ENCODE peak calls at places on chromosomes 6 and 20, in seven cellular contexts. E is tibial nerve, D is uterus, U is A549, N is suprapubic skin, H is body of pancreas, M is IMR-90. B is an unnamed sample.
A peak's percentile ranks its signal among the peaks of the same experiment; 100 is the strongest.

GRCh38 chr20:24775966-24776365 is 173.1 kb upstream of the CST7 start:
- DNase-seq in U (no peak), E (no peak), H (no peak), D (no peak), N (no peak), M (no peak), B (no peak)

GRCh38 chr6:130457605-130458004 is 91.8 kb downstream of the TMEM200A start:
- DNase-seq in E (no peak), D (no peak), H (no peak), N (no peak), M (no peak), U (no peak), B (no peak)

GRCh38 chr6:29760328-29760727 is 37.1 kb downstream of the HLA-F start:
- DNase-seq in U (no peak), D (no peak), M (no peak), E (no peak), N (no peak), H (no peak), B (no peak)

GRCh38 chr6:31568537-31568961 is 3.5 kb upstream of the LTA start:
- DNase-seq in H (no peak), M (no peak), U (no peak), E (no peak), D (no peak), N (no peak), B (peak; percentile 78)

GRCh38 chr6:37083243-37084138 is 78.0 kb downstream of the FGD2 start:
- DNase-seq in M (peak; percentile 69), D (peak; percentile 94), U (no peak), N (peak; percentile 79), H (peak; percentile 54), E (peak; percentile 44), B (peak; percentile 66)

GRCh38 chr6:90385914-90386313 is 89.3 kb upstream of the BACH2 start:
- DNase-seq in M (no peak), H (no peak), U (no peak), E (no peak), D (no peak), N (no peak), B (no peak)

GRCh38 chr6:45997875-45998506 is 17.7 kb downstream of the CLIC5 start:
- DNase-seq in E (no peak), D (no peak), N (no peak), M (no peak), H (no peak), U (no peak), B (no peak)

GRCh38 chr6:116239256-116239655 is 14.6 kb downstream of the TSPYL4 start:
- DNase-seq in U (no peak), E (no peak), H (no peak), M (no peak), N (no peak), D (no peak), B (no peak)

GRCh38 chr20:35871311-35871771 is 83.0 kb downstream of the SCAND1 start:
- DNase-seq in N (no peak), U (no peak), M (peak; percentile 51), H (no peak), D (peak; percentile 33), E (peak; percentile 23), B (no peak)

GRCh38 chr20:24782221-24782620 is 166.8 kb upstream of the CST7 start:
- DNase-seq in E (no peak), N (peak; percentile 42), H (peak; percentile 3), M (no peak), U (no peak), D (no peak), B (no peak)

GRCh38 chr6:165600606-165601005 is 62.4 kb downstream of the PDE10A start:
- DNase-seq in E (no peak), U (no peak), N (no peak), D (no peak), H (no peak), M (no peak), B (no peak)

GRCh38 chr20:63542031-63542559 is 4.9 kb upstream of the PTK6 start:
- DNase-seq in N (no peak), E (no peak), D (no peak), H (no peak), M (no peak), U (no peak), B (no peak)

GRCh38 chr20:62595491-62595890 is 46.8 kb upstream of the SLCO4A1 start:
- DNase-seq in M (peak; percentile 55), D (no peak), N (no peak), E (no peak), U (peak; percentile 81), H (peak; percentile 56), B (no peak)

GRCh38 chr6:45377041-45377554 is 636 bp downstream of the SUPT3H start:
- DNase-seq in U (no peak), H (no peak), N (no peak), E (peak; percentile 49), M (peak; percentile 16), D (no peak), B (peak; percentile 63)

GRCh38 chr6:45375449-45375848 is 2.3 kb downstream of the SUPT3H start:
- DNase-seq in H (no peak), M (no peak), E (no peak), U (no peak), N (no peak), D (no peak), B (no peak)

GRCh38 chr20:4896971-4897497 is 104.3 kb downstream of the SLC23A2 start:
- DNase-seq in H (no peak), N (no peak), E (no peak), U (no peak), D (no peak), M (no peak), B (no peak)

GRCh38 chr6:112223070-112223861 is 31.1 kb downstream of the LAMA4 start:
- DNase-seq in N (no peak), E (no peak), D (no peak), U (no peak), M (peak; percentile 92), H (no peak), B (no peak)

GRCh38 chr20:23296841-23297701 is 53.5 kb upstream of the NXT1 start:
- DNase-seq in M (no peak), D (no peak), U (no peak), H (no peak), E (no peak), N (no peak), B (peak; percentile 85)

GRCh38 chr20:17968366-17969275 is at the start of the genes MGME1 and SNX5:
- DNase-seq in E (peak; percentile 96), M (peak; percentile 99), N (peak; percentile 99), H (peak; percentile 99), D (peak; percentile 99), U (peak; percentile 98), B (peak; percentile 99)
- TF ChIP-seq POLR2A in E (peak; percentile 49), M (peak; percentile 97), N (no peak), H (peak; percentile 55), D (peak; percentile 41), U (peak; percentile 97), B (no peak)

GRCh38 chr20:44646641-44647274 is 4.7 kb downstream of the ADA start:
- DNase-seq in N (no peak), H (no peak), U (no peak), D (no peak), M (peak; percentile 77), E (no peak), B (no peak)

GRCh38 chr20:44648068-44648467 is 3.4 kb downstream of the ADA start:
- DNase-seq in M (no peak), E (no peak), U (no peak), D (no peak), N (no peak), H (no peak), B (no peak)

GRCh38 chr20:44643596-44644383 is 7.7 kb downstream of the ADA start:
- DNase-seq in N (peak; percentile 86), E (no peak), M (peak; percentile 80), D (peak; percentile 52), U (peak; percentile 62), H (peak; percentile 33), B (peak; percentile 91)

GRCh38 chr20:44644384-44645131 is 6.9 kb downstream of the ADA start:
- DNase-seq in H (no peak), N (no peak), E (no peak), U (no peak), M (no peak), D (no peak), B (no peak)

DNA sequence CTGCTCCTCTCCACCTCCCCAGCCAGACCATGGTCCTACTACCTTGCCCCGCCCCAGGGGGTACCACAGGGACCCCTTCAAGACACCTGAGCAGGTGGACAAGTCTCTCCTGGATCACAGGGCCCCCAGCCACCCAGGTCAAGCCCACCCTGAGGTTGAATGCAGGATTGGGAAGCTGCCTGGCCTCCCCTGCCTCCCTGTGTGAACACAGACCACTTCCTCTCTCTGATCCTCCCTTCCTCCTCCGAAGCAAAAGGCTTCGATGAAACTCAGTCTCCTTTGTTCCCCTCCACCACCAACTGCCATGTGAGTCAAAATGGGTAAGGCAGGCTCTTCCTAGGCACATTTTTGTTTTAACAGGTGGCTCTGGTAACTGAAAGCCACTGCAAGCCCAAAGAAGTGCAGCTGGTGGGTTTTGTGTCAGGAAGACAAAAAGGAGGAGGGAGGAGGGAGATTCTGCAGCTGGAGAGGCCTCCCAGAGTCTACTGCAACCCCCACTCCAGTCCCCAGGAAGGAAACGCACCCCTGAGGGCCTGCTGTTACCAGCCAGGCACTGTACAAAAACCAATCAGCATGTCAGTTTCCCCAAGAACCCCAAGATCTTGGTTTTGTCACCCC is 5.4 kb downstream of the ADA start:
- DNase-seq in D (no peak), U (no peak), N (no peak), H (no peak), E (no peak), M (peak; percentile 80), B (no peak)
- H3K4me3 ChIP-seq in D (no peak overlapping the region), U (no peak overlapping the region), N (no peak overlapping the region), H (no peak overlapping the region), E (no peak overlapping the region), M (no peak overlapping the region), B (no peak overlapping the region)

DNA sequence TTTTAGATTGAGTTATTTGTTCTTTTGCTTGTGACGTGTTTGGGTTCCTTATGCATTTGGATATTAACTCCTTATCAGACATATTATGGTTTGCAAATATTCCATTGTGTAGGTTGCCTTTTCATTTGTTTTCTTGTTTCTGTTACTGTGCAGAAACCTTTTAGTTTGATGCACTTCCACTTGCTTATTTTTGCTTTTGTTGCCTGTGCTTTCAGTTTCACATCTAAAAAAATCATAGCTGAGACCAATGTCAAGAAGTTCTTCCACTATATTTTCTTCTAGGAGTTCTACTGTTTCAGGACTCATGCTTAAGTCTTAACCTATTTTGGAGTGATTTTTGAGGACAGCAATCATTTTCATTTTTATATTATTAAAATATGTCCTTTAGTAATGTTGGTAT is 113.5 kb downstream of the EPM2A start:
- DNase-seq in N (no peak), U (no peak), H (no peak), E (no peak), M (no peak), D (no peak), B (no peak)
- TF ChIP-seq CTCF in N (no peak), U (no peak), H (no peak), E (no peak), M (no peak), D (no peak), B (no peak)

DNA sequence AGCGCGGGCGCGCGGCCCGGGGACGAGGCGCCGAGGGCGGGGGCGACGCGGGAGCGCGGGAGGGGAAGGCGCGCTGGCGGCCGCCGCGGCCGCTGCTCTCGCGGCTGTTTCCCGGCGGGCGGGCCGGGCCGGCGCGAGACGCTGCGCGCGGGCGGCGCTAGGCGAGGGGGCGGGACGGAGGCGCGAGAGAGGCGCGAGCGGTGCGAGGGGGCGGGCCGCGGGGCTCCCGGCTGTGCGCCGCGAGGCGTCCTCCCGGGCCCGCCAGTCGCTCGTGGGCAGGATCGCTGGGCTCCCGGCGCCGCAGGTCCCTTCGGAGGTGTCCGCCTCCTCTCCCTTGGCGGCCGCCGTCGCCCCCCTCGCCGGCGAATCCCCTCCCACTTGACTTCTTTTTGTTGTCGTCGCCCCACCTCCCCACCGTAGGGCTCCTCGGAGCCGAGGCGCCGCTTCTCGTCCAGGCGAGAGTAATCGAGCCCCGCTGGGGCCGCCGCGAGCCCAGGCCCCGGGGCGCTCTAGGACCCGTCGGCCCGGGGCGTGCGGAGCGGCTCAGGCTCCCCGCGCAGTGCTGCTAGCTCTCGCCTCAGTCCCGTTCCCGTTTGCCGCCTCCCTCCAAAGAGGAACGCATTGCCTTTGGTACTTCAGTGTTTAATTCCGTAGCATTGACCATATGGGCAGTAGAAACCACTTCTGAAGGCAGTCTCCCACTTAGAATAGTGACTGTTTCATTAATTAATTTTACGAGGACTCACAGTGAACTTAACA is at the start of gene RANBP9:
- DNase-seq in U (peak; percentile 48), M (peak; percentile 86), N (peak; percentile 93), D (peak; percentile 89), H (peak; percentile 86), E (peak; percentile 63), B (peak; percentile 97)
- TF ChIP-seq POLR2A in U (peak; percentile 53), M (peak; percentile 74), N (peak; percentile 76), D (peak; percentile 57), H (peak; percentile 78), E (peak; percentile 79), B (peak; percentile 16)

B was measured in lower leg skin.